ENCODE peak calls at places on chromosomes 16 and 17, in eight cellular contexts. L is EH; V is NCI-H1092; J is neuronal stem cell; E is stimulated activated CD4-positive, alpha-beta T cell treated with anti-CD3 and anti-CD28 coated beads, TNF-alpha, amount 100 ng/mL, for 4 hours; T is kidney tubule cell; Y is fibroblast of gingiva; O is NCI-H1105. Q is an unnamed sample.

GRCh38 chr16:72794986-72795385 is 252.9 kb downstream of the ZFHX3 start:
- DNase-seq in L (no peak), V (no peak), J (no peak), E (no peak), T (no peak), Y (no peak), O (no peak), Q (no peak)

GRCh38 chr16:7090628-7091115 is 242.0 kb upstream of the RBFOX1 start:
- DNase-seq in L (no peak), V (no peak), J (peak; percentile 39), E (no peak), T (no peak), Y (no peak), O (no peak), Q (no peak)

GRCh38 chr17:17937450-17937849 is 34.8 kb downstream of the TOM1L2 start:
- DNase-seq in L (no peak), V (no peak), J (no peak), E (no peak), T (peak; percentile 57), Y (no peak), O (no peak), Q (peak; percentile 54)

GRCh38 chr16:67207857-67208524 is 9.1 kb downstream of the ELMO3 start:
- DNase-seq in L (peak; percentile 81), V (no peak), J (no peak), E (no peak), T (peak; percentile 76), Y (peak; percentile 28), O (no peak), Q (peak; percentile 87)

GRCh38 chr17:13931111-13931526 is 138.2 kb upstream of the COX10 start:
- DNase-seq in L (peak; percentile 58), V (no peak), J (no peak), E (no peak), T (no peak), Y (peak; percentile 71), O (no peak), Q (peak; percentile 97)

GRCh38 chr17:81666092-81666341 is 388 bp downstream of the OXLD1 start:
- DNase-seq in L (no peak), V (no peak), J (no peak), E (no peak), T (no peak), Y (no peak), O (no peak), Q (no peak)

GRCh38 chr17:5610956-5611355 is 26.6 kb upstream of the NLRP1 start:
- DNase-seq in L (peak; percentile 37), V (no peak), J (no peak), E (no peak), T (peak; percentile 3), Y (no peak), O (no peak), Q (no peak)

GRCh38 chr16:19478505-19478904 is 43.4 kb downstream of the GDE1 start:
- DNase-seq in L (no peak), V (no peak), J (no peak), E (no peak), T (no peak), Y (no peak), O (no peak), Q (no peak)

GRCh38 chr17:61065263-61065773 is 334.3 kb upstream of the TBX2 start:
- DNase-seq in L (peak; percentile 75), V (no peak), J (no peak), E (no peak), T (peak; percentile 38), Y (no peak), O (no peak), Q (peak; percentile 18)

GRCh38 chr17:38749222-38750043 is 1.3 kb upstream of the PCGF2 start:
- DNase-seq in L (peak; percentile 81), V (peak; percentile 51), J (peak; percentile 77), E (no peak), T (peak; percentile 89), Y (peak; percentile 46), O (peak; percentile 25), Q (peak; percentile 78)

GRCh38 chr16:2513405-2514332 is at the start of gene ATP6V0C:
- DNase-seq in L (peak; percentile 86), V (peak; percentile 91), J (peak; percentile 93), E (peak; percentile 83), T (peak; percentile 95), Y (peak; percentile 86), O (peak; percentile 68), Q (peak; percentile 87)

GRCh38 chr16:17459903-17460521 is 10.7 kb downstream of the XYLT1 start:
- DNase-seq in L (peak; percentile 49), V (no peak), J (no peak), E (no peak), T (no peak), Y (no peak), O (no peak), Q (no peak)

GRCh38 chr17:81386141-81386645 is 9.1 kb upstream of the BAHCC1 start:
- DNase-seq in L (no peak), V (no peak), J (no peak), E (no peak), T (no peak), Y (no peak), O (no peak), Q (no peak)

GRCh38 chr16:10121496-10121895 is 60.7 kb downstream of the GRIN2A start:
- DNase-seq in L (peak; percentile 87), V (no peak), J (no peak), E (no peak), T (peak; percentile 95), Y (peak; percentile 5), O (no peak), Q (no peak)

GRCh38 chr17:79979201-79979840 is 56.4 kb downstream of the TBC1D16 start:
- DNase-seq in L (no peak), V (no peak), J (no peak), E (no peak), T (no peak), Y (no peak), O (no peak), Q (no peak)

GRCh38 chr17:50307654-50308053 is 33.4 kb downstream of the TMEM92 start:
- DNase-seq in L (no peak), V (no peak), J (no peak), E (no peak), T (no peak), Y (no peak), O (no peak), Q (no peak)

GRCh38 chr16:4612977-4613635 is 1.6 kb downstream of the UBALD1 start:
- DNase-seq in L (peak; percentile 15), V (no peak), J (no peak), E (no peak), T (no peak), Y (no peak), O (no peak), Q (no peak)

GRCh38 chr17:7440113-7440822 is 956 bp downstream of the FGF11 start:
- DNase-seq in L (peak; percentile 48), V (peak; percentile 38), J (peak; percentile 58), E (no peak), T (peak; percentile 70), Y (no peak), O (peak; percentile 75), Q (peak; percentile 75)

GRCh38 chr16:68445458-68445857 is 2.9 kb downstream of the SMPD3 start:
- DNase-seq in L (peak; percentile 64), V (peak; percentile 88), J (peak; percentile 73), E (no peak), T (peak; percentile 47), Y (no peak), O (peak; percentile 59), Q (peak; percentile 11)

GRCh38 chr16:30896203-30896889 is at the start of gene CTF1:
- DNase-seq in L (peak; percentile 94), V (no peak), J (peak; percentile 83), E (no peak), T (peak; percentile 82), Y (peak; percentile 83), O (no peak), Q (peak; percentile 88)

GRCh38 chr16:6937641-6938040 is 395.0 kb upstream of the RBFOX1 start:
- DNase-seq in L (no peak), V (no peak), J (no peak), E (no peak), T (no peak), Y (no peak), O (no peak), Q (no peak)

GRCh38 chr17:56795510-56795909 is 38.2 kb downstream of the C17orf67 start:
- DNase-seq in L (no peak), V (no peak), J (no peak), E (no peak), T (no peak), Y (no peak), O (no peak), Q (no peak)

GRCh38 chr16:79673635-79674034 is 73.1 kb upstream of the MAF start:
- DNase-seq in L (no peak), V (no peak), J (no peak), E (no peak), T (no peak), Y (no peak), O (no peak), Q (no peak)

GRCh38 chr17:39208136-39208535 is 8.1 kb downstream of the RPL19 start:
- DNase-seq in L (no peak), V (no peak), J (no peak), E (no peak), T (no peak), Y (no peak), O (no peak), Q (peak; percentile 60)

GRCh38 chr17:32504166-32504990 is 17.6 kb downstream of the CDK5R1 start:
- DNase-seq in L (peak; percentile 92), V (no peak), J (no peak), E (no peak), T (peak; percentile 35), Y (no peak), O (no peak), Q (peak; percentile 98)

Q was measured in myocyte.